ENCODE peak calls at places on chromosomes 5 and 9, in eight cellular contexts. V is hepatocyte; F is gastrocnemius medialis; L is SK-N-SH; G is effector memory CD4-positive, alpha-beta T cell; H is neuronal stem cell; X is ovary; U is adrenal gland. B is an unnamed sample.
A peak's percentile ranks its signal among the peaks of the same experiment; 100 is the strongest.

GRCh38 chr9:89922099-89922498 is 317.3 kb downstream of the GADD45G start:
- DNase-seq in V (no peak), L (peak; percentile 70), H (no peak), X (no peak), F (no peak), G (no peak), U (no peak), B (no peak)

GRCh38 chr5:172858990-172859811 is 25.1 kb downstream of the ERGIC1 start:
- DNase-seq in H (no peak), L (no peak), U (peak; percentile 67), G (no peak), V (peak; percentile 74), X (no peak), F (peak; percentile 80), B (peak; percentile 75)

GRCh38 chr9:137621131-137621757 is 2.4 kb downstream of the EHMT1 start:
- DNase-seq in U (peak; percentile 21), X (no peak), L (no peak), F (no peak), H (no peak), V (no peak), G (no peak), B (no peak)

GRCh38 chr5:1111727-1112289 is at the start of gene SLC12A7:
- DNase-seq in X (peak; percentile 44), L (peak; percentile 72), U (peak; percentile 56), H (peak; percentile 47), V (peak; percentile 89), F (no peak), G (peak; percentile 46), B (peak; percentile 83)

GRCh38 chr5:99105216-99105615 is 176.4 kb upstream of the CHD1 start:
- DNase-seq in L (no peak), H (no peak), X (no peak), U (no peak), V (no peak), G (no peak), F (no peak), B (no peak)

GRCh38 chr9:78236511-78236950 is 656 bp downstream of the CEP78 start:
- DNase-seq in V (no peak), F (no peak), H (no peak), U (no peak), X (no peak), L (no peak), G (no peak), B (peak; percentile 37)

GRCh38 chr5:168683247-168683926 is 104.2 kb upstream of the PANK3 start:
- DNase-seq in U (no peak), H (no peak), G (no peak), V (no peak), X (no peak), F (no peak), L (no peak), B (no peak)

GRCh38 chr9:7211657-7212056 is 453.9 kb downstream of the KDM4C start:
- DNase-seq in L (no peak), X (no peak), F (no peak), H (no peak), V (no peak), U (no peak), G (no peak), B (no peak)

GRCh38 chr5:55176176-55176818 is 3.3 kb upstream of the CDC20B start:
- DNase-seq in L (peak; percentile 71), X (peak; percentile 10), G (no peak), F (no peak), H (peak; percentile 68), V (peak; percentile 80), U (no peak), B (peak; percentile 76)

GRCh38 chr5:115455241-115455640 is 89.3 kb downstream of the FEM1C start:
- DNase-seq in X (no peak), V (peak; percentile 51), H (no peak), F (peak; percentile 84), L (no peak), G (no peak), U (peak; percentile 40), B (no peak)

GRCh38 chr5:142246263-142246662 is 78.6 kb downstream of the SPRY4 start:
- DNase-seq in F (peak; percentile 16), X (no peak), V (no peak), U (peak; percentile 22), G (no peak), L (no peak), H (no peak), B (no peak)

GRCh38 chr5:155092318-155092717 is 78.8 kb downstream of the KIF4B start:
- DNase-seq in V (no peak), U (no peak), G (no peak), H (no peak), L (no peak), F (no peak), X (no peak), B (no peak)

GRCh38 chr9:137279741-137280477 is 2.4 kb downstream of the TOR4A start:
- DNase-seq in G (no peak), X (no peak), H (no peak), F (no peak), V (peak; percentile 6), U (no peak), L (no peak), B (no peak)

GRCh38 chr5:65483474-65484346 is 2.0 kb upstream of the ADAMTS6 start:
- DNase-seq in F (no peak), G (no peak), U (no peak), V (peak; percentile 67), L (peak; percentile 66), H (no peak), X (no peak), B (no peak)

DNA sequence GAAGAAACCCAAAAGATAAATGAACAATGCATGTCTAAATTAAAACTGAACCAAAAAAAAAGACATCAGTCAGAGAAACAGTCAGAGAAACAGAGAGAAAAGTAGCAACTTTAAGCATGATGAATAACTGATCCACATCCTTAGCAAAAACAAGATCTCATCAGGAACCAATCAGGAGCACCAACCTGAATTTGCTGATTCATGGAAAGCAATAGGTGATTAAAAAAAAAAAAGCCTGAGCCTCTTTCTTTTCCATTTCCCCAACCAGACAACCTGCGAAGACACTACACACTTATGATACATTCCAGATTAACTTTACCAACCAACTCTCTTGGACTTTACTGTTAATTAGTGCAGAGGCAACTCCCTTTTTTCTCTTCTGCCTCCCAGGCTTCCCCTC is 112.7 kb upstream of the TAS2R1 start:
- DNase-seq in L (no peak), F (no peak), X (no peak), G (no peak), V (no peak), U (no peak), H (no peak), B (no peak)
- H3K36me3 ChIP-seq in L (no peaks in the 10 kb centered on the region), F (no peaks in the 10 kb centered on the region), X (no peaks in the 10 kb centered on the region), G (no peaks in the 10 kb centered on the region), V (no peaks in the 10 kb centered on the region), U (no peaks in the 10 kb centered on the region), H (no peaks in the 10 kb centered on the region), B (no peaks in the 10 kb centered on the region)

GRCh38 chr5:137836997-137837396 is 30.7 kb upstream of the MYOT start:
- DNase-seq in X (no peak), L (no peak), U (no peak), H (no peak), V (peak; percentile 33), F (peak; percentile 39), G (no peak), B (no peak)
- H3K27ac ChIP-seq in X (no peak overlapping the region), L (peak overlapping the region; percentile 68), U (peak overlapping the region; percentile 50), H (no peak overlapping the region), V (peak overlapping the region; percentile 28), F (peak overlapping the region; percentile 92), G (no peak overlapping the region), B (no peak overlapping the region)

GRCh38 chr5:76595755-76596481 is 27.3 kb downstream of the F2RL2 start:
- DNase-seq in L (no peak), F (no peak), U (no peak), G (no peak), V (no peak), X (no peak), H (no peak), B (no peak)
- H3K36me3 ChIP-seq in L (no peaks in the 10 kb centered on the region), F (no peaks in the 10 kb centered on the region), U (no peaks in the 10 kb centered on the region), G (peaks cover 46% of the 10 kb centered on the region), V (no peaks in the 10 kb centered on the region), X (no peaks in the 10 kb centered on the region), H (no peaks in the 10 kb centered on the region), B (no peaks in the 10 kb centered on the region)

GRCh38 chr9:123073991-123074422 is 40.5 kb downstream of the GPR21 start:
- DNase-seq in X (no peak), V (no peak), G (no peak), L (no peak), H (no peak), U (no peak), F (no peak), B (no peak)
- H3K27ac ChIP-seq in X (peak overlapping the region; percentile 16), V (peak overlapping the region; percentile 35), G (no peak overlapping the region), L (peak overlapping the region; percentile 75), H (no peak overlapping the region), U (no peak overlapping the region), F (no peak overlapping the region), B (peak overlapping the region; percentile 22)

DNA sequence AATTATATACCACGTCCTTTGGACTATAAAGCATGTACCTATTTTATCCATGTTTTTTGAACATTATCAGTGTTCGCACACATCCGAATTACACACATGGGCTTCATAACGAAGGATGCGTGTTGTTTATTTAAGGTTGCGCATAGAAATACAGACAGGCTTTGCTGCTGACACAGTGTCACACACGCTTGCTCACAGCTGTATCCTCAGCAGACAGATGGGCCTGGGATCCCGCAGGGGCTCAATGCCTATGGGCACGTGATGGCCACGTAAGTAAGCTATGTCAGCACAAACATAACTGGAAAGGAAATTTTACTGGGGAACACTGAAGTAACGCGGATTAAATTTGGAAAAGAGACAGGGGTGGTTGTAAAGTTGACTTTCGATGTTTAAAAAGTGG is 76.6 kb downstream of the OTULIN start:
- DNase-seq in X (no peak), L (no peak), H (no peak), G (no peak), U (no peak), F (no peak), V (no peak), B (no peak)
- H3K36me3 ChIP-seq in X (no peaks in the 10 kb centered on the region), L (peaks cover 12% of the 10 kb centered on the region), H (no peaks in the 10 kb centered on the region), G (peaks cover 49% of the 10 kb centered on the region), U (no peaks in the 10 kb centered on the region), F (peaks cover 10% of the 10 kb centered on the region), V (no peaks in the 10 kb centered on the region), B (no peaks in the 10 kb centered on the region)

DNA sequence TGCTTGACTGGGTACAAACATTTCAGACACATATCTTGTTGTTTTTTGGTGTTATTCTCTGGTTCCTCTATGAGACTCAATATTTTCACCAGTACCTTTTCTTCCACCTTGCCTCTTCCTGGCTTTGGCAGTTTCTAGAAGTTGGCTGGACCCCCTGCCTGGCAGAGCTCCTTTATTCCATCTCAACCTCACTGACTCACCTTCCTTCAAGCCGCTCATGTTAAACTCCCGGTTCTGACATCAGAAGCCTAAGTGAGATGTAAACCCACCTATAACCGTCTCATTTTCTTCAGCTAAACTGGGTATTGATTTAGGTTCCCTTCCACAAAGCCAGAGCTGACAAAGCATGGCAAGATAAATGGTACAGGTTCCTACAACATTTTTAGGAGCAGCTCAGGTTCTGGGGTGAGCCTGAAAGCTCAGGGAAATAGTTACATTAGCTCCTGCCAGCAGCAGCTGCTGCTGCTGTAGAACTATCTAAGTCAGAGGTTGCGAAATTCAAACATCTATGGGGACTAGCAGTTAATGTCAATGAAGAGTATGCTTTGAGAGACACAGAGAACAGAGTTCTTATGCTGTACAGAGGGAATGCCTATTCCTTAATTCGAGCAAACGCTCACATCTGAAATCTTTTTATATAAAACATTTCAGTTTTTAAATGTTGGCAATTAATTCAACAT is 197.1 kb upstream of the NR3C1 start:
- DNase-seq in V (peak; percentile 40), H (no peak), L (no peak), U (no peak), X (no peak), G (no peak), F (no peak), B (no peak)
- H3K27ac ChIP-seq in V (no peak overlapping the region), H (no peak overlapping the region), L (no peak overlapping the region), U (no peak overlapping the region), X (no peak overlapping the region), G (no peak overlapping the region), F (no peak overlapping the region), B (no peak overlapping the region)

B was measured in colonic mucosa.